ENCODE peak calls at places on chromosomes 2 and 18, in ten cellular contexts. F is G401; L is H9; W is NCI-H345; Y is CD4-positive, alpha-beta memory T cell; Q is fibroblast of mammary gland; V is stimulated activated CD4-positive, alpha-beta T cell treated with anti-CD3 and anti-CD28 coated beads, Interleukin-2, amount 100 ng/mL, for 48 hours; R is stimulated activated CD8-positive, alpha-beta memory T cell treated with anti-CD3 and anti-CD28 coated beads, Interleukin-4, amount 100 ng/mL, for 4 hours; C is activated T-cell treated with anti-CD3 and anti-CD28 coated beads, Interleukin-2, amount 50 U/mL, for 4 hours; Z is WERI-Rb-1. X is an unnamed sample.

GRCh38 chr2:216837740-216838139 is 22.1 kb downstream of the TNP1 start:
- DNase-seq in Y (no peak), Q (no peak), F (no peak), W (no peak), V (no peak), R (no peak), C (no peak), Z (no peak), L (no peak), X (no peak)

GRCh38 chr18:23077493-23078256 is 57.6 kb upstream of the CABLES1 start:
- DNase-seq in C (no peak), Z (peak; percentile 27), V (no peak), F (no peak), L (no peak), Q (peak; percentile 7), W (no peak), Y (no peak), R (no peak), X (peak; percentile 23)

GRCh38 chr18:25093131-25093530 is 258.8 kb downstream of the ZNF521 start:
- DNase-seq in Z (no peak), R (no peak), W (no peak), C (no peak), Q (no peak), F (no peak), Y (no peak), V (no peak), L (no peak), X (no peak)

GRCh38 chr2:26786207-26787023 is 559 bp downstream of the CENPA start:
- DNase-seq in C (no peak), F (no peak), Y (no peak), Q (no peak), R (no peak), L (no peak), Z (no peak), V (no peak), W (peak; percentile 69), X (peak; percentile 87)

GRCh38 chr2:105749583-105750399 is 5.1 kb downstream of the NCK2 start:
- DNase-seq in F (no peak), V (no peak), Z (no peak), R (peak; percentile 22), Q (peak; percentile 68), Y (peak; percentile 32), L (no peak), W (no peak), C (peak; percentile 41), X (no peak)

GRCh38 chr2:72949045-72949444 is 31.7 kb downstream of the EMX1 start:
- DNase-seq in R (no peak), W (no peak), Q (no peak), Z (no peak), Y (no peak), L (no peak), C (no peak), V (no peak), F (no peak), X (no peak)

GRCh38 chr2:174263989-174264388 is 15.7 kb upstream of the OLA1 start:
- DNase-seq in V (no peak), Z (peak; percentile 54), Y (no peak), C (no peak), L (no peak), R (no peak), Q (peak; percentile 85), F (no peak), W (no peak), X (no peak)

GRCh38 chr18:68035709-68036522 is 519.4 kb upstream of the DSEL start:
- DNase-seq in Q (peak; percentile 15), F (no peak), W (no peak), C (no peak), R (no peak), L (no peak), V (no peak), Z (no peak), Y (no peak), X (no peak)

GRCh38 chr2:28009732-28010131 is 119.2 kb downstream of the BABAM2 start:
- DNase-seq in Q (peak; percentile 46), L (no peak), W (peak; percentile 9), R (no peak), C (no peak), V (no peak), Z (no peak), Y (no peak), F (peak; percentile 15), X (no peak)

GRCh38 chr2:212618636-212619035 is 80.0 kb upstream of the ERBB4 start:
- DNase-seq in F (no peak), L (no peak), C (no peak), Q (peak; percentile 34), Y (no peak), W (no peak), R (no peak), Z (no peak), V (no peak), X (no peak)

GRCh38 chr2:41963661-41964525 is 83.9 kb upstream of the PKDCC start:
- DNase-seq in C (no peak), R (no peak), V (no peak), F (no peak), Z (no peak), Q (peak; percentile 52), Y (no peak), L (peak; percentile 63), W (peak; percentile 52), X (peak; percentile 94)

GRCh38 chr2:10982931-10983701 is 71.4 kb downstream of the KCNF1 start:
- DNase-seq in Y (no peak), W (no peak), V (no peak), Q (no peak), Z (peak; percentile 92), F (no peak), R (no peak), C (no peak), L (no peak), X (no peak)

GRCh38 chr2:10397297-10397875 is 50.7 kb downstream of the ODC1 start:
- DNase-seq in F (no peak), Z (no peak), C (no peak), L (no peak), Q (no peak), R (no peak), V (no peak), W (no peak), Y (no peak), X (no peak)

GRCh38 chr2:27390822-27391679 is 10.5 kb upstream of the ZNF513 start:
- DNase-seq in Q (no peak), R (no peak), F (no peak), C (no peak), Z (no peak), W (no peak), L (no peak), V (no peak), Y (peak; percentile 73), X (no peak)

GRCh38 chr2:77488141-77488540 is 34.0 kb downstream of the LRRTM4 start:
- DNase-seq in V (no peak), C (no peak), W (no peak), Z (no peak), F (no peak), L (no peak), R (no peak), Q (no peak), Y (no peak), X (no peak)

GRCh38 chr2:158723921-158724802 is 71.0 kb upstream of the DAPL1 start:
- DNase-seq in Q (no peak), R (no peak), Y (no peak), V (no peak), W (peak; percentile 80), L (peak; percentile 82), Z (no peak), C (no peak), F (no peak), X (peak; percentile 63)

GRCh38 chr2:235082939-235083338 is 131.1 kb downstream of the SH3BP4 start:
- DNase-seq in Z (no peak), C (no peak), Q (no peak), V (no peak), R (no peak), F (no peak), W (no peak), Y (no peak), L (no peak), X (no peak)

GRCh38 chr2:6506311-6507258 is 359.1 kb downstream of the CMPK2 start:
- DNase-seq in C (no peak), Z (no peak), Q (peak; percentile 1), Y (no peak), L (no peak), R (no peak), V (no peak), F (no peak), W (no peak), X (no peak)

GRCh38 chr18:68484241-68484640 is 230.7 kb downstream of the TMX3 start:
- DNase-seq in L (no peak), W (no peak), Q (peak; percentile 52), Y (no peak), R (no peak), V (no peak), C (no peak), F (no peak), Z (no peak), X (no peak)

GRCh38 chr2:203559640-203560039 is 24.5 kb upstream of the RAPH1 start:
- DNase-seq in R (no peak), C (no peak), W (no peak), Q (no peak), Y (no peak), F (no peak), V (no peak), L (no peak), Z (no peak), X (no peak)

GRCh38 chr2:65411056-65411795 is 21.2 kb downstream of the SPRED2 start:
- DNase-seq in Z (no peak), Q (no peak), C (no peak), F (no peak), W (no peak), Y (no peak), R (no peak), L (no peak), V (no peak), X (no peak)

GRCh38 chr2:88843061-88843460 is 151.6 kb downstream of the RPIA start:
- DNase-seq in Q (no peak), Z (no peak), R (no peak), W (no peak), Y (no peak), C (no peak), L (no peak), V (no peak), F (no peak), X (no peak)

GRCh38 chr2:215554689-215555088 is 118.8 kb upstream of the FN1 start:
- DNase-seq in Q (peak; percentile 53), L (no peak), W (no peak), V (no peak), F (no peak), C (no peak), Y (no peak), Z (no peak), R (no peak), X (no peak)

GRCh38 chr2:124316875-124317605 is 292.0 kb downstream of the CNTNAP5 start:
- DNase-seq in R (no peak), Y (no peak), Z (no peak), F (no peak), L (no peak), W (no peak), V (no peak), Q (no peak), C (no peak), X (no peak)

X was measured in kidney.